ENCODE peak calls at places on chromosome 17, in nine cellular contexts. X, E, F, N, V, Y, D, A and M are unnamed samples.

GRCh38 chr17:56884483-56885144 is 29.2 kb downstream of the TRIM25 start:
- DNase-seq in N (no peak), Y (no peak), F (no peak), V (no peak), X (no peak), D (no peak), E (no peak), A (no peak), M (no peak)

GRCh38 chr17:79832211-79833109 is 6.8 kb downstream of the CBX4 start:
- DNase-seq in E (no peak), X (no peak), F (no peak), A (no peak), N (no peak), V (peak; percentile 14), Y (no peak), D (no peak), M (no peak)

GRCh38 chr17:72477529-72477928 is 356.7 kb downstream of the SOX9 start:
- DNase-seq in E (no peak), F (no peak), V (no peak), X (no peak), A (peak; percentile 70), Y (no peak), N (no peak), D (no peak), M (no peak)

GRCh38 chr17:73705594-73705993 is 61.3 kb upstream of the SDK2 start:
- DNase-seq in F (no peak), X (no peak), Y (no peak), D (no peak), N (no peak), A (no peak), E (no peak), V (no peak), M (no peak)

GRCh38 chr17:34883106-34884000 is 77.9 kb downstream of the CCT6B start:
- DNase-seq in Y (no peak), D (no peak), F (no peak), E (no peak), X (no peak), N (no peak), V (peak; percentile 57), A (no peak), M (no peak)

GRCh38 chr17:40450175-40450574 is 6.9 kb downstream of the IGFBP4 start:
- DNase-seq in A (peak; percentile 84), V (peak; percentile 65), D (no peak), Y (no peak), E (no peak), X (no peak), N (peak; percentile 25), F (no peak), M (no peak)

GRCh38 chr17:30278032-30278431 is 13.7 kb downstream of the BLMH start:
- DNase-seq in D (peak; percentile 22), E (no peak), N (no peak), V (peak; percentile 58), X (no peak), F (peak; percentile 4), Y (no peak), A (no peak), M (no peak)

GRCh38 chr17:33049781-33050414 is 58.3 kb downstream of the SPACA3 start:
- DNase-seq in D (peak; percentile 42), A (peak; percentile 60), E (no peak), V (peak; percentile 46), Y (no peak), F (peak; percentile 15), X (peak; percentile 17), N (peak; percentile 8), M (peak; percentile 5)

GRCh38 chr17:36778458-36778857 is 158.8 kb upstream of the LHX1 start:
- DNase-seq in N (no peak), A (no peak), V (no peak), X (no peak), E (no peak), D (no peak), F (no peak), Y (no peak), M (no peak)

GRCh38 chr17:75288784-75289121 is 480 bp downstream of the SLC25A19 start:
- DNase-seq in F (no peak), Y (no peak), V (peak; percentile 80), N (peak; percentile 25), X (no peak), D (no peak), A (peak; percentile 67), E (peak; percentile 38), M (no peak)

GRCh38 chr17:21356537-21357127 is 19.5 kb upstream of the KCNJ12 start:
- DNase-seq in E (no peak), N (no peak), V (no peak), F (no peak), A (no peak), X (no peak), D (no peak), Y (no peak), M (no peak)

GRCh38 chr17:32519769-32520701 is 33.2 kb downstream of the CDK5R1 start:
- DNase-seq in V (no peak), Y (peak; percentile 36), N (no peak), E (peak; percentile 24), D (peak; percentile 17), X (no peak), F (no peak), A (peak; percentile 38), M (peak; percentile 40)

GRCh38 chr17:80270836-80271235 is 10.2 kb downstream of the RNF213 start:
- DNase-seq in E (no peak), D (no peak), Y (peak; percentile 30), F (no peak), A (no peak), X (no peak), V (peak; percentile 41), N (no peak), M (no peak)

GRCh38 chr17:29595107-29595942 is 2.4 kb downstream of the ANKRD13B start:
- DNase-seq in E (no peak), A (no peak), V (no peak), Y (no peak), F (no peak), X (no peak), N (no peak), D (peak; percentile 49), M (no peak)

GRCh38 chr17:80043963-80044362 is 7.5 kb downstream of the CCDC40 start:
- DNase-seq in X (no peak), N (no peak), E (no peak), V (no peak), A (no peak), F (no peak), Y (no peak), D (no peak), M (no peak)

GRCh38 chr17:43356450-43356849 is 42.3 kb upstream of the ARL4D start:
- DNase-seq in X (no peak), V (no peak), F (no peak), A (no peak), N (no peak), E (no peak), D (no peak), Y (no peak), M (no peak)